ENCODE peak calls at places on chromosomes 5 and 9, in eight cellular contexts. J, X, Y, I, K, G, R and D are unnamed samples.

GRCh38 chr5:1895771-1896420 is 13.2 kb upstream of the IRX4 start:
- DNase-seq in J (peak; percentile 35), X (no peak), Y (peak; percentile 21), I (no peak), K (no peak), G (no peak), R (no peak), D (no peak)

GRCh38 chr9:116585896-116586295 is 101.2 kb upstream of the TRIM32 start:
- DNase-seq in J (no peak), X (no peak), Y (no peak), I (no peak), K (no peak), G (no peak), R (no peak), D (no peak)

GRCh38 chr5:111855356-111855755 is 98.4 kb upstream of the NREP start:
- DNase-seq in J (no peak), X (no peak), Y (no peak), I (no peak), K (no peak), G (no peak), R (no peak), D (no peak)

GRCh38 chr5:61496406-61497307 is 164.6 kb downstream of the ZSWIM6 start:
- DNase-seq in J (no peak), X (no peak), Y (no peak), I (no peak), K (no peak), G (peak; percentile 72), R (no peak), D (no peak)

GRCh38 chr5:81315336-81315735 is 13.9 kb downstream of the ZCCHC9 start:
- DNase-seq in J (no peak), X (no peak), Y (no peak), I (no peak), K (no peak), G (peak; percentile 53), R (no peak), D (no peak)

GRCh38 chr9:89466451-89467277 is 31.2 kb downstream of the SEMA4D start:
- DNase-seq in J (no peak), X (no peak), Y (peak; percentile 71), I (no peak), K (peak; percentile 22), G (no peak), R (no peak), D (no peak)

GRCh38 chr5:76331139-76331538 is 71.9 kb upstream of the IQGAP2 start:
- DNase-seq in J (no peak), X (peak; percentile 27), Y (peak; percentile 50), I (no peak), K (no peak), G (no peak), R (no peak), D (no peak)

GRCh38 chr9:105697871-105698270 is 3.5 kb downstream of the TMEM38B start:
- DNase-seq in J (no peak), X (no peak), Y (no peak), I (no peak), K (no peak), G (no peak), R (no peak), D (no peak)

GRCh38 chr9:131292937-131293336 is 3.4 kb downstream of the PLPP7 start:
- DNase-seq in J (no peak), X (no peak), Y (no peak), I (no peak), K (no peak), G (no peak), R (no peak), D (no peak)

GRCh38 chr9:131290039-131290766 is 680 bp downstream of the PLPP7 start:
- DNase-seq in J (peak; percentile 81), X (no peak), Y (no peak), I (no peak), K (peak; percentile 68), G (peak; percentile 14), R (no peak), D (no peak)

GRCh38 chr9:131289301-131290038 is at the start of gene PLPP7:
- DNase-seq in J (peak; percentile 96), X (no peak), Y (no peak), I (no peak), K (peak; percentile 94), G (peak; percentile 76), R (no peak), D (no peak)

GRCh38 chr9:131290767-131291370 is 1.3 kb downstream of the PLPP7 start:
- DNase-seq in J (no peak), X (no peak), Y (no peak), I (no peak), K (peak; percentile 65), G (no peak), R (no peak), D (no peak)

GRCh38 chr9:131291795-131292315 is 2.3 kb downstream of the PLPP7 start:
- DNase-seq in J (no peak), X (no peak), Y (no peak), I (no peak), K (peak; percentile 60), G (no peak), R (no peak), D (no peak)
- H3K4me3 ChIP-seq in J (no peak overlapping the region), X (no peak overlapping the region), Y (no peak overlapping the region), I (no peak overlapping the region), K (no peak overlapping the region), G (no peak overlapping the region), R (no peak overlapping the region), D (no peak overlapping the region)

GRCh38 chr9:23858234-23858633 is 32.2 kb upstream of the ELAVL2 start:
- DNase-seq in J (no peak), X (no peak), Y (no peak), I (no peak), K (no peak), G (no peak), R (no peak), D (no peak)
- H3K4me3 ChIP-seq in J (no peak overlapping the region), X (no peak overlapping the region), Y (no peak overlapping the region), I (no peak overlapping the region), K (no peak overlapping the region), G (no peak overlapping the region), R (no peak overlapping the region), D (no peak overlapping the region)

GRCh38 chr9:137671721-137672120 is 52.9 kb downstream of the EHMT1 start:
- DNase-seq in J (no peak), X (no peak), Y (no peak), I (no peak), K (no peak), G (no peak), R (no peak), D (no peak)
- H3K4me3 ChIP-seq in J (no peak overlapping the region), X (no peak overlapping the region), Y (no peak overlapping the region), I (no peak overlapping the region), K (no peak overlapping the region), G (no peak overlapping the region), R (no peak overlapping the region), D (no peak overlapping the region)

GRCh38 chr9:113523421-113524141 is 60.1 kb downstream of the RGS3 start:
- DNase-seq in J (no peak), X (peak; percentile 53), Y (peak; percentile 75), I (no peak), K (peak; percentile 85), G (no peak), R (no peak), D (peak; percentile 20)

GRCh38 chr9:113522858-113523257 is 59.3 kb downstream of the RGS3 start:
- DNase-seq in J (no peak), X (no peak), Y (peak; percentile 38), I (no peak), K (no peak), G (no peak), R (no peak), D (no peak)

GRCh38 chr9:113524460-113524859 is 60.9 kb downstream of the RGS3 start:
- DNase-seq in J (no peak), X (no peak), Y (no peak), I (no peak), K (peak; percentile 74), G (no peak), R (no peak), D (no peak)

GRCh38 chr9:113521693-113522260 is 58.2 kb downstream of the RGS3 start:
- DNase-seq in J (no peak), X (no peak), Y (no peak), I (no peak), K (no peak), G (no peak), R (no peak), D (no peak)

GRCh38 chr9:113522419-113522818 is 58.9 kb downstream of the RGS3 start:
- DNase-seq in J (no peak), X (no peak), Y (peak; percentile 21), I (no peak), K (no peak), G (no peak), R (no peak), D (no peak)
- H3K4me3 ChIP-seq in J (no peak overlapping the region), X (no peak overlapping the region), Y (peak overlapping the region; percentile 23), I (no peak overlapping the region), K (no peak overlapping the region), G (no peak overlapping the region), R (no peak overlapping the region), D (no peak overlapping the region)